ENCODE peak calls at places on chromosomes 12 and 14, in eight cellular contexts. Z is right lobe of liver, K is adrenal gland, D is HCT116, R is ovary, M is GM12878, U is GM12891, X is IMR-90. G is an unnamed sample.

GRCh38 chr12:88391556-88391955 is 188.7 kb downstream of the KITLG start:
- DNase-seq in Z (no peak), K (peak; percentile 8), D (peak; percentile 6), R (no peak), M (no peak), U (no peak), X (peak; percentile 88), G (peak; percentile 26)

GRCh38 chr12:68440068-68440581 is 108.0 kb upstream of the MDM1 start:
- DNase-seq in Z (no peak), K (no peak), D (no peak), R (no peak), M (no peak), U (no peak), X (peak; percentile 70), G (peak; percentile 21)

GRCh38 chr12:90970471-90970870 is 15.5 kb upstream of the CCER1 start:
- DNase-seq in Z (no peak), K (no peak), D (no peak), R (no peak), M (no peak), U (no peak), X (peak; percentile 12), G (no peak)

GRCh38 chr12:16674885-16675284 is 68.9 kb upstream of the LMO3 start:
- DNase-seq in Z (no peak), K (no peak), D (no peak), R (no peak), M (no peak), U (no peak), X (no peak), G (no peak)

GRCh38 chr14:34059925-34060746 is 109.3 kb upstream of the EGLN3 start:
- DNase-seq in Z (peak; percentile 68), K (peak; percentile 73), D (no peak), R (peak; percentile 76), M (no peak), U (peak; percentile 71), X (peak; percentile 50), G (peak; percentile 77)

GRCh38 chr12:29329411-29329810 is 51.6 kb downstream of the ERGIC2 start:
- DNase-seq in Z (no peak), K (no peak), D (no peak), R (no peak), M (no peak), U (no peak), X (no peak), G (no peak)

GRCh38 chr14:104267895-104268294 is 129.5 kb downstream of the KIF26A start:
- DNase-seq in Z (peak; percentile 44), K (peak; percentile 0), D (no peak), R (peak; percentile 12), M (no peak), U (no peak), X (no peak), G (no peak)

GRCh38 chr12:2794261-2794735 is 472 bp upstream of the FKBP4 start:
- DNase-seq in Z (no peak), K (no peak), D (no peak), R (no peak), M (no peak), U (peak; percentile 32), X (no peak), G (no peak)

GRCh38 chr12:38904932-38905479 is 385 bp downstream of the CPNE8 start:
- DNase-seq in Z (peak; percentile 96), K (peak; percentile 90), D (peak; percentile 88), R (peak; percentile 74), M (peak; percentile 65), U (peak; percentile 30), X (no peak), G (peak; percentile 15)

GRCh38 chr12:26100966-26101744 is 23.7 kb downstream of the BHLHE41 start:
- DNase-seq in Z (no peak), K (no peak), D (no peak), R (no peak), M (no peak), U (no peak), X (no peak), G (no peak)

GRCh38 chr12:132429932-132430643 is 59.9 kb upstream of the FBRSL1 start:
- DNase-seq in Z (no peak), K (no peak), D (peak; percentile 41), R (no peak), M (no peak), U (peak; percentile 78), X (no peak), G (peak; percentile 77)

GRCh38 chr12:5492562-5492961 is 60.7 kb downstream of the NTF3 start:
- DNase-seq in Z (no peak), K (no peak), D (no peak), R (no peak), M (no peak), U (no peak), X (no peak), G (no peak)

GRCh38 chr12:106919910-106920544 is 35.7 kb upstream of the TMEM263 start:
- DNase-seq in Z (no peak), K (peak; percentile 37), D (peak; percentile 34), R (no peak), M (no peak), U (no peak), X (peak; percentile 63), G (no peak)

GRCh38 chr12:3727877-3728632 is 24.9 kb downstream of the CRACR2A start:
- DNase-seq in Z (no peak), K (no peak), D (no peak), R (no peak), M (peak; percentile 66), U (no peak), X (peak; percentile 33), G (no peak)

GRCh38 chr14:35883677-35884293 is 57.6 kb downstream of the BRMS1L start:
- DNase-seq in Z (no peak), K (peak; percentile 58), D (no peak), R (no peak), M (no peak), U (no peak), X (peak; percentile 18), G (no peak)

GRCh38 chr12:48818831-48819590 is 715 bp downstream of the CACNB3 start:
- DNase-seq in Z (no peak), K (no peak), D (no peak), R (peak; percentile 49), M (no peak), U (no peak), X (no peak), G (no peak)

GRCh38 chr12:2510066-2510465 is 284.7 kb upstream of the FKBP4 start:
- DNase-seq in Z (no peak), K (no peak), D (no peak), R (no peak), M (no peak), U (no peak), X (no peak), G (no peak)

GRCh38 chr14:32559048-32559447 is 229.9 kb downstream of the AKAP6 start:
- DNase-seq in Z (no peak), K (no peak), D (no peak), R (no peak), M (no peak), U (no peak), X (peak; percentile 19), G (no peak)

GRCh38 chr12:1007994-1008393 is 17.0 kb downstream of the ERC1 start:
- DNase-seq in Z (no peak), K (no peak), D (no peak), R (no peak), M (no peak), U (no peak), X (no peak), G (no peak)
- TF ChIP-seq POLR2A in Z (no peak), K (no peak), D (no peak), R (no peak), M (no peak), U (no peak), X (no peak), G (no peak)

DNA sequence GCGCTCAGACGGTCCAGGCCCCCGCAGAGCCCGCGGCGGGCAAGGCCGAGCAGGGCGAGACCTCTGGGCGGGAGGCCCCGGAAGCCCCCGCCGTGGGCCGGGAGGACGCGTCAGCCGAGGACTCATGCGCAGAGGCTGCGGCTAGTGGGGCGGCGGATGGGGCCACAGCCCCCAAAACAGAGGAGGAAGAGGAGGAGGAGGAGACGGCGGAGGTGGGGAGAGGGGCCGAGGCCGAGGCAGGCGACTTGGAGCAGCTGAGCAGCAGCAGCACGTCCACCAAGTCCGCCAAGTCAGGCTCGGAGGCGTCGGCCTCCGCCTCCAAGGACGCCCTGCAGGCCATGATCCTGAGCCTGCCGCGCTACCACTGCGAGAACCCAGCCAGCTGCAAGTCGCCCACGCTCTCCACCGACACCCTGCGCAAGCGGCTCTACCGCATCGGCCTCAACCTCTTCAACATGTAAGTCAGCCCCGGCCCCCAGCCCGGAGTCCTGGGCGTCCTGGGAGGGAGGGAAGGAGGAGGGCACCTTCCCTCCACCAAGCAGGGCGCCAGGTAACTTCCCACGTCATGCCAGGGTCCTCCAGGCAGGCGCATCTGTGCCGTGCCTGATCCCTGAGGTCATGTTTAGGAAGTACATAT is 72.4 kb downstream of the IQSEC3 start:
- DNase-seq in Z (no peak), K (peak; percentile 5), D (no peak), R (peak; percentile 15), M (no peak), U (no peak), X (peak; percentile 29), G (no peak)
- TF ChIP-seq POLR2A in Z (no peak), K (no peak), D (no peak), R (no peak), M (no peak), U (no peak), X (no peak), G (no peak)

DNA sequence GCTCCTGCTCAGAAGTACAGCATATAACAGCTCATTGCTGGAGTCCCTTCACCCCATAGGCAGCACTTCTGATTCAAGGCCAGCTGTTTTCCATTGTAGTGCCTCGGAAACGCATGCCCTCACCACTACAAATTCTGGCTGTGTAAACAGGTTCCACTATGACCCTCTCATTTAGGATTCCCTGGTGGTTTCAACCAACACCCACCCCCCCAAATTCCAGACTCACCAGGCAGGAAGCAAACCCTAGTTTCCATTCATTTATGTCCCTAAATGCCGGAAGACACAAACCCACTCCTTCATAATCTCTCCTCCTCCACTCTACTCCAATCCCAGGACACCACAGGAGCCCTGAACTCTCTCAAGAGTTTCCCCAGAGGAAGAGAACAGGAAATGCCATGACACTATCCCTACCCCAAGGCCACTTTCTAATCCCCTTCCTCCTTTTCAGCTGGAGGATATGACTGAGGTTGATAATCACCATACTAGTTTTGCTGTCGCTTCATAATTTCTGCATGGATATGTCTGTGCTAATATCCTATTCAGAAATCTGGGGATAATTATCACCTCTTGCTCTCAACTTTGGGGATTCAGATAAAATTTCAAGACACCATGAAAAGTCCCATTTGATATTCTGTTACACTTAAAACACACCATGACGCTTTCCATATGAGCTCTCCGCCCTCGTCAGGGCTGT is 75.8 kb upstream of the TMPO start:
- DNase-seq in Z (no peak), K (peak; percentile 27), D (no peak), R (no peak), M (no peak), U (no peak), X (no peak), G (no peak)
- TF ChIP-seq POLR2A in Z (no peak), K (no peak), D (no peak), R (no peak), M (no peak), U (no peak), X (no peak), G (no peak)

DNA sequence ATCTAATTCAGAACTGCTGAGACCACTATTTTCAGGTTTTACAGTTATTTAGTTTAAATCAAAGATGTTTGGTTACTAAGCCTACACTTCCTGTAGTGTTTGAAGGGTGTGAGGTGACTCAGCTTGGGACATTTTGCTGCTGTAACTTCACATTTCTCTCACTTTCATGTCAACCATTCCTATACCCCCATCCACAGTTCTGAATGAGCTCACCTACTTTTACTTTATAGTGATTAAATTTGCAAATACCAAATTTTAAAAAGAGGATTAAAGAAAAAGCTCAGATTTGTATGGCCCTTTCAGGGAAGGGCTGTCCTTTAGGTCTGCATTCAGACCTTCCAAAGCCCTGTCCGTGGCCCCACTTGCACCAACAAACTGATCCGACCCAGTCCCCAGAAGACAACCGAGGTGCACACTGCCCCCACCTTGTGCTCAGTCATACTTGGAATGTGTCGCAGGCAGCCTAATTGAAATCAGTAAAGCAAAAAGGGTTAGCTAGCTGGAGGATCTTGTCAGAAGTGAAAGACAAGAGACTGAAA is 174.4 kb downstream of the MON2 start:
- DNase-seq in Z (no peak), K (no peak), D (no peak), R (no peak), M (peak; percentile 27), U (peak; percentile 36), X (peak; percentile 68), G (peak; percentile 13)
- TF ChIP-seq POLR2A in Z (no peak), K (no peak), D (no peak), R (no peak), M (no peak), U (no peak), X (no peak), G (no peak)

G was measured in H54.